ENCODE peak calls at places on chromosomes 16 and 17, in nine cellular contexts. One of them, this sample, is unnamed.

GRCh38 chr17:82076018-82076784 is 10.6 kb upstream of the DUS1L start:
- DNase-seq in left lobe of liver: no peak
- DNase-seq in left lung: no peak
- DNase-seq in mesenchymal stem cell: no peak
- DNase-seq in T-cell: no peak
- DNase-seq in Kasumi-1: no peak
- DNase-seq in CD8-positive, alpha-beta T cell: no peak
- DNase-seq in tibial nerve: no peak
- DNase-seq in stimulated activated CD8-positive, alpha-beta memory T cell treated with anti-CD3 and anti-CD28 coated beads, Interleukin-12 subunit alpha, Interleukin-12 subunit beta, amount 100 ng/mL, for 1 hour: no peak
- DNase-seq in this sample: no peak

GRCh38 chr17:2089021-2089422 is 34.1 kb downstream of the HIC1 start:
- DNase-seq in stimulated activated CD8-positive, alpha-beta memory T cell treated with anti-CD3 and anti-CD28 coated beads, Interleukin-12 subunit alpha, Interleukin-12 subunit beta, amount 100 ng/mL, for 1 hour: no peak
- DNase-seq in mesenchymal stem cell: peak; percentile 88
- DNase-seq in left lobe of liver: no peak
- DNase-seq in tibial nerve: no peak
- DNase-seq in left lung: no peak
- DNase-seq in CD8-positive, alpha-beta T cell: no peak
- DNase-seq in Kasumi-1: no peak
- DNase-seq in T-cell: no peak
- DNase-seq in this sample: no peak

GRCh38 chr16:17633146-17633966 is 162.6 kb upstream of the XYLT1 start:
- DNase-seq in stimulated activated CD8-positive, alpha-beta memory T cell treated with anti-CD3 and anti-CD28 coated beads, Interleukin-12 subunit alpha, Interleukin-12 subunit beta, amount 100 ng/mL, for 1 hour: no peak
- DNase-seq in T-cell: no peak
- DNase-seq in tibial nerve: no peak
- DNase-seq in left lobe of liver: no peak
- DNase-seq in Kasumi-1: no peak
- DNase-seq in mesenchymal stem cell: no peak
- DNase-seq in left lung: no peak
- DNase-seq in CD8-positive, alpha-beta T cell: no peak
- DNase-seq in this sample: no peak

GRCh38 chr16:83960521-83961249 is 7.4 kb upstream of the NECAB2 start:
- DNase-seq in stimulated activated CD8-positive, alpha-beta memory T cell treated with anti-CD3 and anti-CD28 coated beads, Interleukin-12 subunit alpha, Interleukin-12 subunit beta, amount 100 ng/mL, for 1 hour: no peak
- DNase-seq in left lung: peak; percentile 64
- DNase-seq in tibial nerve: no peak
- DNase-seq in Kasumi-1: no peak
- DNase-seq in CD8-positive, alpha-beta T cell: no peak
- DNase-seq in T-cell: no peak
- DNase-seq in mesenchymal stem cell: no peak
- DNase-seq in left lobe of liver: no peak
- DNase-seq in this sample: no peak

GRCh38 chr17:15930426-15930825 is 14.5 kb upstream of the ADORA2B start:
- DNase-seq in CD8-positive, alpha-beta T cell: no peak
- DNase-seq in Kasumi-1: no peak
- DNase-seq in left lobe of liver: no peak
- DNase-seq in mesenchymal stem cell: no peak
- DNase-seq in left lung: no peak
- DNase-seq in tibial nerve: no peak
- DNase-seq in stimulated activated CD8-positive, alpha-beta memory T cell treated with anti-CD3 and anti-CD28 coated beads, Interleukin-12 subunit alpha, Interleukin-12 subunit beta, amount 100 ng/mL, for 1 hour: no peak
- DNase-seq in T-cell: no peak
- DNase-seq in this sample: no peak

GRCh38 chr16:1169285-1170075 is 16.6 kb downstream of the CACNA1H start:
- DNase-seq in stimulated activated CD8-positive, alpha-beta memory T cell treated with anti-CD3 and anti-CD28 coated beads, Interleukin-12 subunit alpha, Interleukin-12 subunit beta, amount 100 ng/mL, for 1 hour: no peak
- DNase-seq in CD8-positive, alpha-beta T cell: no peak
- DNase-seq in T-cell: no peak
- DNase-seq in tibial nerve: no peak
- DNase-seq in left lobe of liver: no peak
- DNase-seq in left lung: no peak
- DNase-seq in mesenchymal stem cell: peak; percentile 12
- DNase-seq in Kasumi-1: no peak
- DNase-seq in this sample: no peak

GRCh38 chr17:67730706-67731105 is 13.0 kb downstream of the NOL11 start:
- DNase-seq in Kasumi-1: no peak
- DNase-seq in mesenchymal stem cell: no peak
- DNase-seq in left lobe of liver: no peak
- DNase-seq in CD8-positive, alpha-beta T cell: no peak
- DNase-seq in tibial nerve: no peak
- DNase-seq in left lung: no peak
- DNase-seq in stimulated activated CD8-positive, alpha-beta memory T cell treated with anti-CD3 and anti-CD28 coated beads, Interleukin-12 subunit alpha, Interleukin-12 subunit beta, amount 100 ng/mL, for 1 hour: no peak
- DNase-seq in T-cell: no peak
- DNase-seq in this sample: no peak

GRCh38 chr17:52181842-52182241 is 23.3 kb upstream of the CA10 start:
- DNase-seq in tibial nerve: no peak
- DNase-seq in left lung: no peak
- DNase-seq in mesenchymal stem cell: no peak
- DNase-seq in Kasumi-1: no peak
- DNase-seq in stimulated activated CD8-positive, alpha-beta memory T cell treated with anti-CD3 and anti-CD28 coated beads, Interleukin-12 subunit alpha, Interleukin-12 subunit beta, amount 100 ng/mL, for 1 hour: no peak
- DNase-seq in T-cell: no peak
- DNase-seq in left lobe of liver: no peak
- DNase-seq in CD8-positive, alpha-beta T cell: no peak
- DNase-seq in this sample: no peak

GRCh38 chr16:88566158-88566557 is 4.0 kb upstream of the ZC3H18 start:
- DNase-seq in CD8-positive, alpha-beta T cell: no peak
- DNase-seq in left lung: no peak
- DNase-seq in left lobe of liver: no peak
- DNase-seq in T-cell: no peak
- DNase-seq in mesenchymal stem cell: peak; percentile 73
- DNase-seq in Kasumi-1: no peak
- DNase-seq in tibial nerve: no peak
- DNase-seq in stimulated activated CD8-positive, alpha-beta memory T cell treated with anti-CD3 and anti-CD28 coated beads, Interleukin-12 subunit alpha, Interleukin-12 subunit beta, amount 100 ng/mL, for 1 hour: no peak
- DNase-seq in this sample: no peak

GRCh38 chr16:4407543-4408322 is 8.7 kb downstream of the CORO7 start:
- DNase-seq in left lung: no peak
- DNase-seq in stimulated activated CD8-positive, alpha-beta memory T cell treated with anti-CD3 and anti-CD28 coated beads, Interleukin-12 subunit alpha, Interleukin-12 subunit beta, amount 100 ng/mL, for 1 hour: no peak
- DNase-seq in mesenchymal stem cell: peak; percentile 86
- DNase-seq in CD8-positive, alpha-beta T cell: no peak
- DNase-seq in left lobe of liver: no peak
- DNase-seq in Kasumi-1: no peak
- DNase-seq in tibial nerve: no peak
- DNase-seq in T-cell: no peak
- DNase-seq in this sample: no peak

GRCh38 chr17:79832211-79833109 is 6.8 kb downstream of the CBX4 start:
- DNase-seq in Kasumi-1: peak; percentile 84
- DNase-seq in tibial nerve: no peak
- DNase-seq in stimulated activated CD8-positive, alpha-beta memory T cell treated with anti-CD3 and anti-CD28 coated beads, Interleukin-12 subunit alpha, Interleukin-12 subunit beta, amount 100 ng/mL, for 1 hour: no peak
- DNase-seq in mesenchymal stem cell: peak; percentile 67
- DNase-seq in left lung: peak; percentile 77
- DNase-seq in left lobe of liver: no peak
- DNase-seq in CD8-positive, alpha-beta T cell: no peak
- DNase-seq in T-cell: no peak
- DNase-seq in this sample: peak; percentile 84

GRCh38 chr17:43673516-43674323 is 12.0 kb upstream of the MEOX1 start:
- DNase-seq in T-cell: peak; percentile 66
- DNase-seq in Kasumi-1: peak; percentile 73
- DNase-seq in left lobe of liver: peak; percentile 71
- DNase-seq in CD8-positive, alpha-beta T cell: peak; percentile 78
- DNase-seq in left lung: no peak
- DNase-seq in stimulated activated CD8-positive, alpha-beta memory T cell treated with anti-CD3 and anti-CD28 coated beads, Interleukin-12 subunit alpha, Interleukin-12 subunit beta, amount 100 ng/mL, for 1 hour: peak; percentile 62
- DNase-seq in mesenchymal stem cell: peak; percentile 69
- DNase-seq in tibial nerve: peak; percentile 72
- DNase-seq in this sample: peak; percentile 23

GRCh38 chr16:77721752-77722314 is 481 bp upstream of the NUDT7 start:
- DNase-seq in mesenchymal stem cell: no peak
- DNase-seq in Kasumi-1: no peak
- DNase-seq in T-cell: no peak
- DNase-seq in tibial nerve: no peak
- DNase-seq in left lung: no peak
- DNase-seq in CD8-positive, alpha-beta T cell: no peak
- DNase-seq in stimulated activated CD8-positive, alpha-beta memory T cell treated with anti-CD3 and anti-CD28 coated beads, Interleukin-12 subunit alpha, Interleukin-12 subunit beta, amount 100 ng/mL, for 1 hour: no peak
- DNase-seq in left lobe of liver: no peak
- DNase-seq in this sample: no peak

GRCh38 chr16:2159052-2159838 is 3.7 kb downstream of the TRAF7 start:
- DNase-seq in T-cell: no peak
- DNase-seq in mesenchymal stem cell: no peak
- DNase-seq in tibial nerve: peak; percentile 68
- DNase-seq in Kasumi-1: no peak
- DNase-seq in stimulated activated CD8-positive, alpha-beta memory T cell treated with anti-CD3 and anti-CD28 coated beads, Interleukin-12 subunit alpha, Interleukin-12 subunit beta, amount 100 ng/mL, for 1 hour: no peak
- DNase-seq in left lobe of liver: peak; percentile 88
- DNase-seq in CD8-positive, alpha-beta T cell: no peak
- DNase-seq in left lung: no peak
- DNase-seq in this sample: peak; percentile 83

GRCh38 chr17:46851029-46851741 is at the start of gene WNT9B:
- DNase-seq in mesenchymal stem cell: no peak
- DNase-seq in left lung: peak; percentile 69
- DNase-seq in Kasumi-1: no peak
- DNase-seq in T-cell: peak; percentile 27
- DNase-seq in stimulated activated CD8-positive, alpha-beta memory T cell treated with anti-CD3 and anti-CD28 coated beads, Interleukin-12 subunit alpha, Interleukin-12 subunit beta, amount 100 ng/mL, for 1 hour: no peak
- DNase-seq in left lobe of liver: peak; percentile 62
- DNase-seq in tibial nerve: no peak
- DNase-seq in CD8-positive, alpha-beta T cell: no peak
- DNase-seq in this sample: peak; percentile 32

GRCh38 chr16:75323198-75323597 is 71.8 kb upstream of the BCAR1 start:
- DNase-seq in Kasumi-1: no peak
- DNase-seq in left lobe of liver: no peak
- DNase-seq in tibial nerve: no peak
- DNase-seq in stimulated activated CD8-positive, alpha-beta memory T cell treated with anti-CD3 and anti-CD28 coated beads, Interleukin-12 subunit alpha, Interleukin-12 subunit beta, amount 100 ng/mL, for 1 hour: no peak
- DNase-seq in CD8-positive, alpha-beta T cell: no peak
- DNase-seq in mesenchymal stem cell: no peak
- DNase-seq in left lung: no peak
- DNase-seq in T-cell: no peak
- DNase-seq in this sample: no peak

GRCh38 chr17:27466748-27467375 is 10.6 kb downstream of the KSR1 start:
- DNase-seq in Kasumi-1: no peak
- DNase-seq in CD8-positive, alpha-beta T cell: no peak
- DNase-seq in left lung: peak; percentile 85
- DNase-seq in left lobe of liver: no peak
- DNase-seq in mesenchymal stem cell: no peak
- DNase-seq in stimulated activated CD8-positive, alpha-beta memory T cell treated with anti-CD3 and anti-CD28 coated beads, Interleukin-12 subunit alpha, Interleukin-12 subunit beta, amount 100 ng/mL, for 1 hour: no peak
- DNase-seq in tibial nerve: no peak
- DNase-seq in T-cell: no peak
- DNase-seq in this sample: no peak

GRCh38 chr16:74035816-74036215 is 260.8 kb upstream of the PSMD7 start:
- DNase-seq in left lobe of liver: no peak
- DNase-seq in T-cell: no peak
- DNase-seq in mesenchymal stem cell: no peak
- DNase-seq in Kasumi-1: peak; percentile 88
- DNase-seq in stimulated activated CD8-positive, alpha-beta memory T cell treated with anti-CD3 and anti-CD28 coated beads, Interleukin-12 subunit alpha, Interleukin-12 subunit beta, amount 100 ng/mL, for 1 hour: no peak
- DNase-seq in tibial nerve: no peak
- DNase-seq in CD8-positive, alpha-beta T cell: no peak
- DNase-seq in left lung: no peak
- DNase-seq in this sample: no peak

GRCh38 chr17:2053380-2054261 is 1.3 kb upstream of the HIC1 start:
- DNase-seq in left lobe of liver: peak; percentile 50
- DNase-seq in tibial nerve: peak; percentile 76
- DNase-seq in mesenchymal stem cell: peak; percentile 86
- DNase-seq in stimulated activated CD8-positive, alpha-beta memory T cell treated with anti-CD3 and anti-CD28 coated beads, Interleukin-12 subunit alpha, Interleukin-12 subunit beta, amount 100 ng/mL, for 1 hour: peak; percentile 56
- DNase-seq in Kasumi-1: peak; percentile 34
- DNase-seq in left lung: peak; percentile 91
- DNase-seq in T-cell: peak; percentile 75
- DNase-seq in CD8-positive, alpha-beta T cell: peak; percentile 81
- DNase-seq in this sample: peak; percentile 60

GRCh38 chr17:43766413-43767052 is 7.9 kb upstream of the SOST start:
- DNase-seq in left lobe of liver: no peak
- DNase-seq in left lung: no peak
- DNase-seq in tibial nerve: peak; percentile 58
- DNase-seq in mesenchymal stem cell: peak; percentile 54
- DNase-seq in Kasumi-1: peak; percentile 64
- DNase-seq in T-cell: peak; percentile 57
- DNase-seq in stimulated activated CD8-positive, alpha-beta memory T cell treated with anti-CD3 and anti-CD28 coated beads, Interleukin-12 subunit alpha, Interleukin-12 subunit beta, amount 100 ng/mL, for 1 hour: peak; percentile 14
- DNase-seq in CD8-positive, alpha-beta T cell: peak; percentile 66
- DNase-seq in this sample: no peak

GRCh38 chr17:82173351-82174041 is 39.1 kb downstream of the CCDC57 start:
- DNase-seq in left lung: peak; percentile 59
- DNase-seq in T-cell: no peak
- DNase-seq in CD8-positive, alpha-beta T cell: no peak
- DNase-seq in tibial nerve: no peak
- DNase-seq in stimulated activated CD8-positive, alpha-beta memory T cell treated with anti-CD3 and anti-CD28 coated beads, Interleukin-12 subunit alpha, Interleukin-12 subunit beta, amount 100 ng/mL, for 1 hour: no peak
- DNase-seq in mesenchymal stem cell: no peak
- DNase-seq in Kasumi-1: no peak
- DNase-seq in left lobe of liver: no peak
- DNase-seq in this sample: no peak

GRCh38 chr16:69499541-69500255 is 66.1 kb upstream of the NFAT5 start:
- DNase-seq in CD8-positive, alpha-beta T cell: no peak
- DNase-seq in left lung: no peak
- DNase-seq in T-cell: no peak
- DNase-seq in Kasumi-1: no peak
- DNase-seq in left lobe of liver: no peak
- DNase-seq in stimulated activated CD8-positive, alpha-beta memory T cell treated with anti-CD3 and anti-CD28 coated beads, Interleukin-12 subunit alpha, Interleukin-12 subunit beta, amount 100 ng/mL, for 1 hour: no peak
- DNase-seq in tibial nerve: no peak
- DNase-seq in mesenchymal stem cell: no peak
- DNase-seq in this sample: no peak

GRCh38 chr16:84886536-84887090 is 66.8 kb downstream of the CRISPLD2 start:
- DNase-seq in left lobe of liver: no peak
- DNase-seq in CD8-positive, alpha-beta T cell: no peak
- DNase-seq in left lung: no peak
- DNase-seq in Kasumi-1: no peak
- DNase-seq in T-cell: no peak
- DNase-seq in stimulated activated CD8-positive, alpha-beta memory T cell treated with anti-CD3 and anti-CD28 coated beads, Interleukin-12 subunit alpha, Interleukin-12 subunit beta, amount 100 ng/mL, for 1 hour: no peak
- DNase-seq in mesenchymal stem cell: no peak
- DNase-seq in tibial nerve: no peak
- DNase-seq in this sample: no peak

GRCh38 chr17:67221062-67221998 is 23.7 kb downstream of the HELZ start:
- DNase-seq in mesenchymal stem cell: peak; percentile 54
- DNase-seq in left lung: no peak
- DNase-seq in left lobe of liver: no peak
- DNase-seq in CD8-positive, alpha-beta T cell: no peak
- DNase-seq in tibial nerve: no peak
- DNase-seq in Kasumi-1: peak; percentile 92
- DNase-seq in T-cell: no peak
- DNase-seq in stimulated activated CD8-positive, alpha-beta memory T cell treated with anti-CD3 and anti-CD28 coated beads, Interleukin-12 subunit alpha, Interleukin-12 subunit beta, amount 100 ng/mL, for 1 hour: no peak
- DNase-seq in this sample: no peak

GRCh38 chr16:48963306-48963705 is 318.3 kb downstream of the CBLN1 start:
- DNase-seq in T-cell: no peak
- DNase-seq in tibial nerve: no peak
- DNase-seq in Kasumi-1: no peak
- DNase-seq in stimulated activated CD8-positive, alpha-beta memory T cell treated with anti-CD3 and anti-CD28 coated beads, Interleukin-12 subunit alpha, Interleukin-12 subunit beta, amount 100 ng/mL, for 1 hour: no peak
- DNase-seq in left lung: no peak
- DNase-seq in mesenchymal stem cell: peak; percentile 37
- DNase-seq in left lobe of liver: no peak
- DNase-seq in CD8-positive, alpha-beta T cell: no peak
- DNase-seq in this sample: peak; percentile 48

GRCh38 chr17:77451271-77451893 is 310.6 kb downstream of the SEC14L1 start:
- DNase-seq in stimulated activated CD8-positive, alpha-beta memory T cell treated with anti-CD3 and anti-CD28 coated beads, Interleukin-12 subunit alpha, Interleukin-12 subunit beta, amount 100 ng/mL, for 1 hour: no peak
- DNase-seq in left lung: peak; percentile 94
- DNase-seq in mesenchymal stem cell: peak; percentile 83
- DNase-seq in Kasumi-1: peak; percentile 50
- DNase-seq in CD8-positive, alpha-beta T cell: peak; percentile 84
- DNase-seq in tibial nerve: peak; percentile 63
- DNase-seq in left lobe of liver: no peak
- DNase-seq in T-cell: peak; percentile 72
- DNase-seq in this sample: no peak

GRCh38 chr17:50947844-50948514 is 81.8 kb upstream of the TOB1 start:
- DNase-seq in Kasumi-1: no peak
- DNase-seq in tibial nerve: peak; percentile 18
- DNase-seq in T-cell: no peak
- DNase-seq in mesenchymal stem cell: no peak
- DNase-seq in CD8-positive, alpha-beta T cell: peak; percentile 46
- DNase-seq in stimulated activated CD8-positive, alpha-beta memory T cell treated with anti-CD3 and anti-CD28 coated beads, Interleukin-12 subunit alpha, Interleukin-12 subunit beta, amount 100 ng/mL, for 1 hour: no peak
- DNase-seq in left lobe of liver: peak; percentile 90
- DNase-seq in left lung: peak; percentile 90
- DNase-seq in this sample: no peak

GRCh38 chr16:88826070-88826840 is 14.5 kb upstream of the APRT start:
- DNase-seq in mesenchymal stem cell: no peak
- DNase-seq in Kasumi-1: no peak
- DNase-seq in left lobe of liver: no peak
- DNase-seq in stimulated activated CD8-positive, alpha-beta memory T cell treated with anti-CD3 and anti-CD28 coated beads, Interleukin-12 subunit alpha, Interleukin-12 subunit beta, amount 100 ng/mL, for 1 hour: no peak
- DNase-seq in left lung: no peak
- DNase-seq in T-cell: no peak
- DNase-seq in tibial nerve: no peak
- DNase-seq in CD8-positive, alpha-beta T cell: no peak
- DNase-seq in this sample: no peak

GRCh38 chr16:71707199-71707598 is 17.3 kb downstream of the PHLPP2 start:
- DNase-seq in T-cell: no peak
- DNase-seq in tibial nerve: no peak
- DNase-seq in mesenchymal stem cell: no peak
- DNase-seq in left lung: no peak
- DNase-seq in left lobe of liver: no peak
- DNase-seq in Kasumi-1: no peak
- DNase-seq in CD8-positive, alpha-beta T cell: no peak
- DNase-seq in stimulated activated CD8-positive, alpha-beta memory T cell treated with anti-CD3 and anti-CD28 coated beads, Interleukin-12 subunit alpha, Interleukin-12 subunit beta, amount 100 ng/mL, for 1 hour: no peak
- DNase-seq in this sample: no peak

GRCh38 chr16:85399583-85400284 is 213.4 kb upstream of the GSE1 start:
- DNase-seq in Kasumi-1: no peak
- DNase-seq in tibial nerve: no peak
- DNase-seq in CD8-positive, alpha-beta T cell: no peak
- DNase-seq in mesenchymal stem cell: no peak
- DNase-seq in left lung: peak; percentile 69
- DNase-seq in stimulated activated CD8-positive, alpha-beta memory T cell treated with anti-CD3 and anti-CD28 coated beads, Interleukin-12 subunit alpha, Interleukin-12 subunit beta, amount 100 ng/mL, for 1 hour: no peak
- DNase-seq in T-cell: no peak
- DNase-seq in left lobe of liver: peak; percentile 36
- DNase-seq in this sample: no peak

GRCh38 chr17:79616801-79617200 is 6.0 kb upstream of the RBFOX3 start:
- DNase-seq in left lobe of liver: no peak
- DNase-seq in T-cell: no peak
- DNase-seq in tibial nerve: no peak
- DNase-seq in Kasumi-1: no peak
- DNase-seq in CD8-positive, alpha-beta T cell: no peak
- DNase-seq in stimulated activated CD8-positive, alpha-beta memory T cell treated with anti-CD3 and anti-CD28 coated beads, Interleukin-12 subunit alpha, Interleukin-12 subunit beta, amount 100 ng/mL, for 1 hour: no peak
- DNase-seq in mesenchymal stem cell: no peak
- DNase-seq in left lung: peak; percentile 39
- DNase-seq in this sample: no peak